ENCODE peak calls at places on chromosome 21, in ten cellular contexts. E is esophagus squamous epithelium, R is stomach, O is NB4, N is lower leg skin, T is neural crest cell, W is ovary, X is psoas muscle, I is colonic mucosa, L is GM13977. F is an unnamed sample.

GRCh38 chr21:20040768-20041167 is 957.4 kb upstream of the NCAM2 start:
- DNase-seq in E (no peak), R (no peak), O (peak; percentile 15), N (no peak), T (no peak), W (no peak), X (no peak), I (no peak), L (no peak), F (peak; percentile 21)

GRCh38 chr21:39935716-39936115 is 68.5 kb downstream of the PCP4 start:
- DNase-seq in E (no peak), R (no peak), O (no peak), N (no peak), T (no peak), W (no peak), X (no peak), I (no peak), L (no peak), F (no peak)

GRCh38 chr21:36511484-36512227 is 31.7 kb upstream of the CLDN14 start:
- DNase-seq in E (no peak), R (no peak), O (no peak), N (no peak), T (no peak), W (no peak), X (no peak), I (no peak), L (no peak), F (no peak)

GRCh38 chr21:39676054-39676771 is 63.5 kb downstream of the B3GALT5 start:
- DNase-seq in E (no peak), R (no peak), O (no peak), N (no peak), T (no peak), W (no peak), X (no peak), I (no peak), L (no peak), F (no peak)

GRCh38 chr21:34054259-34054658 is 19.1 kb upstream of the MRPS6 start:
- DNase-seq in E (no peak), R (no peak), O (no peak), N (no peak), T (no peak), W (no peak), X (no peak), I (peak; percentile 46), L (no peak), F (no peak)

GRCh38 chr21:16179732-16180131 is 449.9 kb downstream of the USP25 start:
- DNase-seq in E (no peak), R (no peak), O (no peak), N (no peak), T (no peak), W (no peak), X (no peak), I (no peak), L (no peak), F (no peak)

GRCh38 chr21:23968722-23969647 is 1638.3 kb downstream of the MRPL39 start:
- DNase-seq in E (no peak), R (peak; percentile 57), O (peak; percentile 95), N (peak; percentile 28), T (peak; percentile 15), W (no peak), X (no peak), I (peak; percentile 22), L (peak; percentile 35), F (peak; percentile 68)

GRCh38 chr21:37435120-37435519 is 68.5 kb downstream of the DYRK1A start:
- DNase-seq in E (no peak), R (no peak), O (peak; percentile 73), N (peak; percentile 55), T (peak; percentile 38), W (no peak), X (peak; percentile 51), I (no peak), L (no peak), F (peak; percentile 52)

GRCh38 chr21:25350056-25350455 is 257.2 kb downstream of the MRPL39 start:
- DNase-seq in E (no peak), R (no peak), O (peak; percentile 31), N (no peak), T (no peak), W (no peak), X (no peak), I (no peak), L (no peak), F (peak; percentile 53)

GRCh38 chr21:15804247-15804985 is 74.6 kb downstream of the USP25 start:
- DNase-seq in E (no peak), R (no peak), O (peak; percentile 6), N (no peak), T (no peak), W (no peak), X (no peak), I (no peak), L (no peak), F (no peak)

GRCh38 chr21:44087426-44088400 is 19.5 kb upstream of the PWP2 start:
- DNase-seq in E (no peak), R (peak; percentile 25), O (no peak), N (no peak), T (no peak), W (no peak), X (no peak), I (peak; percentile 29), L (no peak), F (no peak)

DNA sequence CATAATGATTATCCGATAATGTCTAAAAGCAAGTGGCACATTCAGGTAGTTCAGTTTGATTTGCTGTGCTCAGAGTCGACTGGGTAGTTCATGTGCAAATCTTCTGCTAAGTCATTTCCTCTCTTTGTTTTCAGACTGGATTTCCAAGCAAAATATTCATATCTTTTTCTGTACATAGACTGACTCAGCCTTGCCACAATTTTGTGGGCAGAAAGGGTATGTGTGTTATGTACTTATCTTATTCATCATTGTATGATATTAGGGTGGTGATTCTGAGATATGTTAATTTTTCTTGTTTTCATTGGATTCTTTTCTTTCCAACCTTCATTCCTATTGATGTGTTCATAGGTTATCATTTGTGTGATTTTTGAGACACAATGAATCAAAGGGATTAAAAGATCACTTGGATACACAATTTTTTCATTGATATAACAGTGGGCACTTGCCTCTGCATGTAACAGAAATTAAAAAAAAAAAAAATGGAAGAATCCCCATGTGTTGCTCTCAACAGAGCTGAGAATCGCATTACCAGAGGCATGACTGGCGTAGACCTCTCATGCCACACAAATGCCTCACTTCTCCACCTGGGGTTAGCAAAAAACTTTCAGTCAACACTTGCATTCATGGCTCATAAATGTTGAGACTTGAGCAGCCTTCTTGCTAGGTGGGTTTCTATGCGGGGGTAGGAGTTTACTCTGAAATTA is 355.5 kb downstream of the LTN1 start:
- DNase-seq in E (no peak), R (no peak), O (no peak), N (no peak), T (no peak), W (no peak), X (no peak), I (no peak), L (no peak), F (peak; percentile 67)
- TF ChIP-seq CTCF in E (no peak), R (no peak), O (no peak), N (no peak), T (no peak), W (no peak), X (no peak), I (no peak), L (no peak), F (no peak)

DNA sequence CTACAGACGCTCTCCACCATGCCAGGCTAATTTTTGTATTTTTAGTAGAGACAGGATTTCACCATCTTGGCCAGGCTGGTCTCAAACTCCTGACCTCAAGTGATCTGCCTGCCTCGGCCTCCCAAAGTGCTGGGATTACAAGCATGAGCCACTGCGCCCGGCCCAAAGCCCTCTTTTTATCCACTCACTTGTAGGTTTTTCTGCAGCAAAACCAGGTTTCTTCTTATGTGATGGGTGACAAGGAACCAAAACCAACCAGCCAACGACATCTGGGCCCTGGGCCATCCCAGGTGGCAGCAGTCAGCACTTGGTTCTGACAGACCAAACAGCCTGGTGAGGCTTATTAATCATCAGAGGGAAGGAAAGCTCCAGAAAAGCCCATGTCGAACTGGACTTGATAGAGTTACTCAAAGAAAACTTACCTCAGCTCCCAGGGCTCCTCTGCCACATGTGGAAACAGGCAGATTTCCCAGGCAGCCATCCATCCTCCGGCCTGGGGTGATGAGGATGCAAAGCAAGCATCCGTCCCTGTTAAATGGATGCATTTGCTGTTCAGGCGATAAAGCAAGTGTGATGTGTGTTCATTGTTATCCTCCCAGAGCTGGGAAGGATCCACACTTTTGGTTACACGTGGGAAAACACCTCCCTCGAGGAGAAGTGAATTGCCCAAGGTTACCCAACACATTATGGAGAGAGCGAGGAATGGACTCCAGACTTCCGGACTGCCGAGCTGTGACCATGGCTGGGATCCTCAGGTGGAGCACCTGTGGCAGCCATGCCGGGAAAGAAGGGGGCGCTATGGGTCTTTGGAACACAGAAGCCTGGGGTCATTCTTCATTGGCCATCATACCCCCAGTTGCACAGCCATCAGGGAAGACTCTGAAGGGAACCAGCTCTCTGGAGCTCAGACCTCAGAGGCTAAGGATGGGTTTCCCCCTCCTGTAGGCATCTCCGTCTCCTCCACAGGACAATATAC is 118.8 kb downstream of the HUNK start:
- DNase-seq in E (no peak), R (no peak), O (peak; percentile 38), N (no peak), T (no peak), W (no peak), X (no peak), I (no peak), L (no peak), F (peak; percentile 6)
- TF ChIP-seq CTCF in E (no peak), R (no peak), O (no peak), N (no peak), T (no peak), W (no peak), X (no peak), I (no peak), L (no peak), F (no peak)

DNA sequence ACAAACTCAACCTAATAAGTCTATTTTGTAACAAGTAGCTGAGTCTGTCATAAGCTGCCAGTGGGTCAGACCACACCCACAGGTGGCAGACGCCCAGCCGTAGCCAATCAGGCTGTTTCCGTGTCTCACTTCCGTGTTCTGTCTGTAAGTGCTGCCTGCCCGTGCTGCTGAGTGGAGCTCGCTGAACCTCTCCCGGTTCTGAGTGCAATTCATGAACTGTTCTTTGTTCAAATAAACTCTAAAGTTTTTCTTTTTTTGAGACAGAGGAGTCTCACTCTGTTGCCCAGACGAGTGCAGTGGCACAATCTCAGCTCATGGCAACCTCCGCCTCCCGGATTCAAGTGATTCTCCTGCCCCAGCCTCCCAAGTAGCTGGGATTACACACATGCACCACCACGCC is 25.1 kb downstream of the POFUT2 start:
- DNase-seq in E (no peak), R (peak; percentile 26), O (no peak), N (no peak), T (no peak), W (peak; percentile 30), X (no peak), I (peak; percentile 35), L (no peak), F (no peak)
- TF ChIP-seq CTCF in E (no peak), R (no peak), O (no peak), N (no peak), T (no peak), W (no peak), X (no peak), I (no peak), L (no peak), F (no peak)

GRCh38 chr21:26769613-26770188 is 75.5 kb downstream of the ADAMTS1 start:
- DNase-seq in E (no peak), R (no peak), O (peak; percentile 16), N (no peak), T (no peak), W (no peak), X (no peak), I (no peak), L (no peak), F (peak; percentile 48)
- TF ChIP-seq CTCF in E (peak; percentile 54), R (no peak), O (peak; percentile 22), N (no peak), T (peak; percentile 75), W (peak; percentile 70), X (peak; percentile 67), I (peak; percentile 35), L (no peak), F (peak; percentile 46)

GRCh38 chr21:42878993-42879787 is at the start of gene WDR4:
- DNase-seq in E (peak; percentile 76), R (peak; percentile 98), O (peak; percentile 97), N (peak; percentile 97), T (peak; percentile 96), W (peak; percentile 99), X (peak; percentile 99), I (peak; percentile 99), L (peak; percentile 99), F (peak; percentile 96)
- TF ChIP-seq CTCF in E (no peak), R (no peak), O (no peak), N (peak; percentile 19), T (no peak), W (no peak), X (no peak), I (no peak), L (no peak), F (no peak)

F was measured in MCF 10A.